ENCODE peak calls at places on chromosomes 6 and 20, in seven cellular contexts. I is stimulated activated CD8-positive, alpha-beta memory T cell treated with anti-CD3 and anti-CD28 coated beads, Interleukin-15, amount 100 ng/mL, for 4 hours; B is endothelial cell of umbilical vein; D is left cardiac atrium; T is activated CD8-positive, alpha-beta memory T cell treated with anti-CD3 and anti-CD28 coated beads for 4 hours; R is uterus; G is H7. N is an unnamed sample.

GRCh38 chr20:36279776-36280175 is 26.4 kb upstream of the DLGAP4 start:
- DNase-seq in I (no peak), B (no peak), D (no peak), G (no peak), T (no peak), R (no peak), N (no peak)

GRCh38 chr20:57653910-57654309 is 33.7 kb upstream of the ZBP1 start:
- DNase-seq in T (no peak), G (no peak), R (peak; percentile 14), B (no peak), I (no peak), D (no peak), N (no peak)

GRCh38 chr20:43650997-43651525 is 15.9 kb upstream of the MYBL2 start:
- DNase-seq in D (no peak), B (no peak), R (no peak), I (no peak), G (no peak), T (no peak), N (no peak)

GRCh38 chr6:104784884-104785283 is 74.8 kb downstream of the HACE1 start:
- DNase-seq in D (no peak), T (no peak), G (no peak), I (no peak), B (peak; percentile 64), R (no peak), N (no peak)

GRCh38 chr6:501891-502601 is 110.5 kb downstream of the IRF4 start:
- DNase-seq in D (no peak), I (peak; percentile 60), R (no peak), G (peak; percentile 57), B (no peak), T (peak; percentile 55), N (peak; percentile 27)

GRCh38 chr6:133964052-133964451 is 11.0 kb downstream of the TBPL1 start:
- DNase-seq in B (peak; percentile 21), G (no peak), I (no peak), R (no peak), T (no peak), D (no peak), N (no peak)

GRCh38 chr6:141532211-141532610 is 600.5 kb upstream of the GJE1 start:
- DNase-seq in T (no peak), R (no peak), B (no peak), D (no peak), I (no peak), G (no peak), N (no peak)

GRCh38 chr20:63344616-63345327 is 16.4 kb downstream of the CHRNA4 start:
- DNase-seq in B (no peak), R (no peak), T (no peak), D (peak; percentile 75), G (no peak), I (no peak), N (no peak)

GRCh38 chr20:36549942-36550796 is 8.8 kb downstream of the MYL9 start:
- DNase-seq in D (no peak), G (peak; percentile 48), R (peak; percentile 41), B (no peak), T (no peak), I (no peak), N (no peak)

GRCh38 chr6:28683945-28684538 is 158.4 kb downstream of the GPX5 start:
- DNase-seq in I (no peak), D (peak; percentile 34), T (no peak), G (peak; percentile 46), R (no peak), B (peak; percentile 55), N (peak; percentile 8)

GRCh38 chr6:15313367-15313766 is 67.5 kb downstream of the JARID2 start:
- DNase-seq in B (no peak), T (no peak), I (no peak), D (peak; percentile 48), R (no peak), G (no peak), N (no peak)

GRCh38 chr6:164927288-164928040 is 381.9 kb downstream of the C6orf118 start:
- DNase-seq in G (peak; percentile 57), T (peak; percentile 2), R (no peak), D (peak; percentile 58), B (peak; percentile 53), I (peak; percentile 2), N (peak; percentile 42)

GRCh38 chr6:121242386-121242785 is 91.9 kb downstream of the TBC1D32 start:
- DNase-seq in R (no peak), I (no peak), D (no peak), B (no peak), G (no peak), T (no peak), N (no peak)

N was measured in transverse colon.